ENCODE peak calls at places on chromosome 14, in five cellular contexts. N, B, T, P and Q are unnamed samples.
A peak's percentile ranks its signal among the peaks of the same experiment; 100 is the strongest.

GRCh38 chr14:50773632-50774541 is 57.1 kb downstream of the NIN start:
- DNase-seq in N (peak; percentile 74), B (peak; percentile 69), T (no peak), P (no peak), Q (peak; percentile 71)

GRCh38 chr14:90911121-90911520 is 94.9 kb upstream of the TTC7B start:
- DNase-seq in N (no peak), B (no peak), T (no peak), P (no peak), Q (no peak)

GRCh38 chr14:105087308-105087962 is 22.2 kb upstream of the GPR132 start:
- DNase-seq in N (peak; percentile 71), B (peak; percentile 27), T (peak; percentile 58), P (no peak), Q (peak; percentile 53)

GRCh38 chr14:90599748-90600507 is 203.1 kb downstream of the CALM1 start:
- DNase-seq in N (no peak), B (no peak), T (no peak), P (no peak), Q (peak; percentile 30)

GRCh38 chr14:69715725-69716482 is 51.0 kb upstream of the SRSF5 start:
- DNase-seq in N (peak; percentile 91), B (peak; percentile 73), T (no peak), P (peak; percentile 81), Q (peak; percentile 55)

GRCh38 chr14:103679351-103679750 is 35.9 kb downstream of the XRCC3 start:
- DNase-seq in N (no peak), B (peak; percentile 40), T (no peak), P (no peak), Q (peak; percentile 67)

GRCh38 chr14:50527970-50528369 is 4.4 kb downstream of the MAP4K5 start:
- DNase-seq in N (no peak), B (no peak), T (no peak), P (no peak), Q (peak; percentile 50)

GRCh38 chr14:76117789-76118188 is 33.9 kb upstream of the GPATCH2L start:
- DNase-seq in N (no peak), B (no peak), T (no peak), P (no peak), Q (peak; percentile 64)

GRCh38 chr14:60668431-60669112 is 19.3 kb upstream of the SIX1 start:
- DNase-seq in N (no peak), B (no peak), T (no peak), P (no peak), Q (no peak)

GRCh38 chr14:72743626-72744025 is 150.3 kb downstream of the DPF3 start:
- DNase-seq in N (peak; percentile 38), B (peak; percentile 13), T (no peak), P (peak; percentile 40), Q (no peak)

GRCh38 chr14:73003688-73004087 is 23.2 kb downstream of the ZFYVE1 start:
- DNase-seq in N (no peak), B (no peak), T (no peak), P (no peak), Q (no peak)

GRCh38 chr14:59098377-59098776 is 90.1 kb upstream of the DAAM1 start:
- DNase-seq in N (no peak), B (no peak), T (no peak), P (no peak), Q (no peak)

GRCh38 chr14:51453869-51454268 is 197.8 kb upstream of the FRMD6 start:
- DNase-seq in N (no peak), B (no peak), T (no peak), P (no peak), Q (peak; percentile 72)

GRCh38 chr14:25862068-25862467 is 735.8 kb downstream of the NOVA1 start:
- DNase-seq in N (no peak), B (no peak), T (no peak), P (no peak), Q (no peak)

GRCh38 chr14:73680821-73681220 is 33.4 kb downstream of the PNMA1 start:
- DNase-seq in N (no peak), B (no peak), T (no peak), P (no peak), Q (no peak)

GRCh38 chr14:28653521-28653920 is 113.1 kb upstream of the FOXG1 start:
- DNase-seq in N (no peak), B (no peak), T (no peak), P (no peak), Q (no peak)

GRCh38 chr14:101174980-101175606 is 271.6 kb upstream of the RTL1 start:
- DNase-seq in N (no peak), B (no peak), T (peak; percentile 35), P (peak; percentile 51), Q (no peak)

GRCh38 chr14:102625564-102626296 is 33.3 kb downstream of the RCOR1 start:
- DNase-seq in N (no peak), B (no peak), T (no peak), P (no peak), Q (no peak)

GRCh38 chr14:47567273-47567672 is 108.1 kb downstream of the MDGA2 start:
- DNase-seq in N (no peak), B (no peak), T (no peak), P (no peak), Q (no peak)

GRCh38 chr14:81042431-81042830 is 87.0 kb downstream of the TSHR start:
- DNase-seq in N (no peak), B (no peak), T (no peak), P (no peak), Q (no peak)

GRCh38 chr14:71591929-71592328 is 340.3 kb upstream of the RGS6 start:
- DNase-seq in N (no peak), B (no peak), T (no peak), P (no peak), Q (peak; percentile 84)

GRCh38 chr14:75334191-75335051 is 55.8 kb downstream of the FOS start:
- DNase-seq in N (peak; percentile 82), B (peak; percentile 42), T (no peak), P (peak; percentile 69), Q (no peak)

GRCh38 chr14:38329236-38329635 is 73.3 kb upstream of the CLEC14A start:
- DNase-seq in N (no peak), B (no peak), T (no peak), P (no peak), Q (no peak)

GRCh38 chr14:99468836-99469592 is 11.6 kb downstream of the SETD3 start:
- DNase-seq in N (no peak), B (no peak), T (no peak), P (no peak), Q (peak; percentile 5)

GRCh38 chr14:35441160-35441559 is 36.6 kb upstream of the NFKBIA start:
- DNase-seq in N (no peak), B (no peak), T (no peak), P (no peak), Q (no peak)

GRCh38 chr14:56310643-56311042 is 192.4 kb downstream of the PELI2 start:
- DNase-seq in N (no peak), B (no peak), T (no peak), P (no peak), Q (no peak)

GRCh38 chr14:91968280-91968679 is 20.8 kb upstream of the FBLN5 start:
- DNase-seq in N (no peak), B (no peak), T (no peak), P (no peak), Q (no peak)

GRCh38 chr14:68534301-68534700 is 258.6 kb downstream of the ZFP36L1 start:
- DNase-seq in N (no peak), B (no peak), T (no peak), P (no peak), Q (no peak)

GRCh38 chr14:90871605-90872233 is 55.5 kb upstream of the TTC7B start:
- DNase-seq in N (no peak), B (no peak), T (no peak), P (no peak), Q (no peak)

GRCh38 chr14:100051543-100051942 is 13.7 kb upstream of the EVL start:
- DNase-seq in N (no peak), B (no peak), T (no peak), P (no peak), Q (no peak)

GRCh38 chr14:51776102-51776894 is 84.1 kb upstream of the GNG2 start:
- DNase-seq in N (peak; percentile 68), B (no peak), T (peak; percentile 48), P (peak; percentile 64), Q (peak; percentile 79)

DNA sequence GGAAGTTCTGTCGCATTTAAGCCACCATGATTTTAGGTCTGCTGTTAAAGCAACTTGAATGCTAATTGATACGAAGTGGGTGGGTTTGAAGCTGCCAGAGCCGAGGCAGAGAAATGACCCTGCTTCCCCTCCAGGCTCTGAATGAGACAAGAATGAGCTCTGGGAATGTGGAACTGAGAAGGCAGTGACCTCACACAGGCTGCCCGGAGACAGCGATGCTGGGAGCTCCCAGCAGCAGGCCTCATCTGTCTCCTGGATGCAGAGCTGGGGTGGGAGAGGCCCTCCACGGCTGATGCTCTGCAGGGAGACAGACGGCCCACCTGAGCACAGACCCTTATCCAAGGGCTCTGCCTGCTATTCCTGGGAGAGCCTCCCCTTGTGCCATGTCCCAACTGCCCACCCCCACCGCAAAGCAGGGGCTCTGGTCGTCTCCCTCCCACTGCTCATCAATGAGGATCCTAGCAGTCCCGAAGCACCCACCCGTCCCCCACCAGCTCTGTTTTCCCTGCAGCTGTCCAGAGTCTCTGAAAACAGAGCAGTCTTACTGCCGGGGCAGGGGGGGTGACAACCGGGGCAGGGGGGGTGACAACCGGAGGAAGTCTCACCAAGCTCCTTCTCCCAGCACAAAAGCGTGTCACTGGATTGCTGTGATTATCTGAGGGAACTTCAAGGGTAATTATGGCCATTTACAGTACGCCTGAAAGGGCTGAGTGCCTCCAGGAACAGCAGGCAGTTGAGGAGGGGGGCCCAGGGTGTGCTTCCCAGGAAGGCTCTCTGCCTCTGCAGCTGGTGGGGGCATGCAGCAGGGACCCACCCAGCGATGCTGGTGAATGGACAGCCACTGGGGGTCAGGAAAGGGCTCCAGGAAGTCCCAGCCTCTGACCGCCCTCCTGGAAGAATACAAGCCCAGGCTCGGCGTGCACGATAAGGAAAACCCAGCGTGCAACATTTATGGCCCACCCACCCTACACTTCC is 67.8 kb downstream of the CHGA start:
- DNase-seq in N (no peak), B (no peak), T (no peak), P (no peak), Q (no peak)
- H3K4me1 ChIP-seq in N (peaks cover 3% of the 10 kb centered on the region), B (peaks cover 32% of the 10 kb centered on the region), T (no peaks in the 10 kb centered on the region), P (no peaks in the 10 kb centered on the region), Q (peaks cover 10% of the 10 kb centered on the region)

DNA sequence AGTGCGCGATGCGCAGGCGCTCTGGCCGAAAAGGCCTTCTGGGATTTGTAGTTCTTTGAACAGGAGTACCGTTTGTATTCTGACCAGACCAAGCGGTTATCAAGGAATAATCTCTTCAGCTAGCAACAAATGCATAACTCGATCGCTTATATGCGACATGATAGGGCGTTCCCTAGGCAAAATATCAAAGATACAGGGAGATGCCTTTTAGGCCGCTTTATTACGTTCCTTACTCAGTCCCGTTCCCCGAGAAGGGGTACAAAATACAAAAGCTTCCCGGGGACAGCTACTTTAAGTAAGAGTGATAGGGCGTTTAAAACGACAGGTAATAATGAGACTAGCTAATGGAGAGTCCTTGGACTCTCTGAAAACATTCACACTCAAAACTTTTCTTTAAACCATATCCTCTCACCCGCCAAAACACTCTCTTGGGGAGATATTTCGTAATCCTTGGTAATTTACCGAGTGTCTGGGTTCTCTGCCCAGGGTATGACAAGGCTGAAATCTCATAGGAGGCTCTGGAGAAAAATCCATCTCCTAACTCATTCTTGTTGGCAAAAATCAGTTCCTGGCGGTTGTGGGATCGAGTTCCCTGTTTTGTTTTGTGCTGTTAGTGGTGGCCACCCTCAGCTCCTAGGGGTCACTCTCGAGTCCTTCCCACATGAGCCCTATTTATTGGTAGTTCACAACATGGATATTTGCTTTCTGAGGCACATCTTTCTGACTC is 412 bp upstream of the SNW1 start:
- DNase-seq in N (peak; percentile 73), B (no peak), T (no peak), P (peak; percentile 79), Q (peak; percentile 44)
- TF ChIP-seq CTCF in N (no peak), B (no peak), T (no peak), P (no peak), Q (peak; percentile 29)

GRCh38 chr14:24435998-24436354 is 6.2 kb downstream of the KHNYN start:
- DNase-seq in N (no peak), B (no peak), T (no peak), P (no peak), Q (no peak)
- H3K27ac ChIP-seq in N (peak overlapping the region; percentile 41), B (peak overlapping the region; percentile 27), T (no peak overlapping the region), P (peak overlapping the region; percentile 65), Q (peak overlapping the region; percentile 9)

GRCh38 chr14:31932675-31933074 is 144.4 kb upstream of the ARHGAP5 start:
- DNase-seq in N (no peak), B (no peak), T (no peak), P (no peak), Q (no peak)
- H3K4me1 ChIP-seq in N (no peaks in the 10 kb centered on the region), B (peaks cover 8% of the 10 kb centered on the region), T (no peaks in the 10 kb centered on the region), P (no peaks in the 10 kb centered on the region), Q (peaks cover 11% of the 10 kb centered on the region)